ENCODE peak calls at places on chromosome 16, in four cellular contexts. U, F, I and G are unnamed samples. For H3K36me3 and H3K4me1, the result is how much of the 10 kb centered on the place peaks cover.

GRCh38 chr16:81597079-81597658 is 152.6 kb downstream of the CMIP start:
- DNase-seq in U (no peak), F (no peak), I (peak), G (no peak)

GRCh38 chr16:84194470-84195200 is 3.7 kb downstream of the ADAD2 start:
- DNase-seq in U (no peak), F (no peak), I (peak), G (no peak)

GRCh38 chr16:35751191-35751941 is 2292.0 kb downstream of the TP53TG3F start:
- DNase-seq in U (no peak), F (no peak), I (no peak), G (peak)

GRCh38 chr16:81502396-81503060 is 57.9 kb downstream of the CMIP start:
- DNase-seq in U (no peak), F (no peak), I (no peak), G (no peak)

GRCh38 chr16:67021321-67021720 is 7.6 kb upstream of the CBFB start:
- DNase-seq in U (no peak), F (no peak), I (peak), G (no peak)

GRCh38 chr16:22955461-22956145 is 141.6 kb downstream of the HS3ST2 start:
- DNase-seq in U (no peak), F (peak), I (no peak), G (no peak)

GRCh38 chr16:89922477-89922883 is 662 bp upstream of the TUBB3 start:
- DNase-seq in U (peak), F (peak), I (no peak), G (peak)

GRCh38 chr16:50812876-50813466 is 71.1 kb downstream of the CYLD start:
- DNase-seq in U (no peak), F (no peak), I (no peak), G (no peak)

GRCh38 chr16:78147846-78148535 is 48.5 kb downstream of the WWOX start:
- DNase-seq in U (no peak), F (no peak), I (no peak), G (no peak)

GRCh38 chr16:17313085-17313611 is 157.6 kb downstream of the XYLT1 start:
- DNase-seq in U (peak), F (peak), I (no peak), G (no peak)

GRCh38 chr16:82653550-82654511 is 27.1 kb downstream of the CDH13 start:
- DNase-seq in U (no peak), F (no peak), I (peak), G (no peak)

GRCh38 chr16:50306287-50306686 is 39.9 kb downstream of the ADCY7 start:
- DNase-seq in U (no peak), F (no peak), I (no peak), G (no peak)

GRCh38 chr16:89381788-89382187 is 108.6 kb downstream of the ANKRD11 start:
- DNase-seq in U (no peak), F (no peak), I (no peak), G (no peak)

GRCh38 chr16:89827383-89828198 is 684 bp upstream of the SPIRE2 start:
- DNase-seq in U (peak), F (no peak), I (peak), G (peak)

GRCh38 chr16:3112058-3112880 is at the start of gene ZNF205:
- DNase-seq in U (peak), F (peak), I (peak), G (peak)

GRCh38 chr16:31427441-31428276 is 501 bp downstream of the COX6A2 start:
- DNase-seq in U (peak), F (peak), I (peak), G (peak)

GRCh38 chr16:11717811-11718210 is 24.8 kb downstream of the TXNDC11 start:
- DNase-seq in U (no peak), F (no peak), I (no peak), G (no peak)

GRCh38 chr16:11595908-11596504 is 9.3 kb upstream of the LITAF start:
- DNase-seq in U (no peak), F (no peak), I (no peak), G (no peak)

GRCh38 chr16:22206847-22207714 is 1.0 kb downstream of the EEF2K start:
- DNase-seq in U (peak), F (peak), I (peak), G (peak)

GRCh38 chr16:12538667-12539081 is 265.0 kb downstream of the CPPED1 start:
- DNase-seq in U (no peak), F (no peak), I (no peak), G (no peak)

GRCh38 chr16:31141489-31142108 is 6.1 kb upstream of the PRSS8 start:
- DNase-seq in U (no peak), F (peak), I (no peak), G (no peak)

GRCh38 chr16:31362476-31363405 is 7.8 kb downstream of the ITGAX start:
- DNase-seq in U (no peak), F (no peak), I (peak), G (no peak)

GRCh38 chr16:27316038-27316680 is 2.4 kb downstream of the IL4R start:
- DNase-seq in U (no peak), F (peak), I (peak), G (no peak)

GRCh38 chr16:76780556-76780955 is 410.4 kb upstream of the MON1B start:
- DNase-seq in U (no peak), F (no peak), I (no peak), G (no peak)

GRCh38 chr16:12358898-12359297 is 382.4 kb downstream of the SNX29 start:
- DNase-seq in U (no peak), F (no peak), I (no peak), G (no peak)

GRCh38 chr16:66701061-66701460 is 4.5 kb upstream of the CMTM4 start:
- DNase-seq in U (no peak), F (no peak), I (no peak), G (no peak)

GRCh38 chr16:57411362-57411976 is 6.9 kb downstream of the CCL17 start:
- DNase-seq in U (no peak), F (no peak), I (peak), G (no peak)

GRCh38 chr16:8859913-8860881 is 8.6 kb downstream of the CARHSP1 start:
- DNase-seq in U (no peak), F (peak), I (peak), G (no peak)

GRCh38 chr16:31569360-31569717 is 41.6 kb downstream of the AHSP start:
- DNase-seq in U (no peak), F (no peak), I (no peak), G (no peak)

GRCh38 chr16:4733747-4734062 is 366 bp downstream of the ANKS3 start:
- DNase-seq in U (peak), F (no peak), I (no peak), G (no peak)

GRCh38 chr16:3001316-3001715 is 11.4 kb upstream of the CLDN9 start:
- DNase-seq in U (no peak), F (no peak), I (no peak), G (no peak)

GRCh38 chr16:14424595-14424994 is 205.5 kb downstream of the PARN start:
- DNase-seq in U (no peak), F (no peak), I (no peak), G (no peak)

GRCh38 chr16:23491490-23492391 is 18.6 kb downstream of the GGA2 start:
- DNase-seq in U (no peak), F (no peak), I (no peak), G (no peak)

GRCh38 chr16:88062341-88062861 is 111.2 kb downstream of the BANP start:
- DNase-seq in U (peak), F (peak), I (no peak), G (no peak)

DNA sequence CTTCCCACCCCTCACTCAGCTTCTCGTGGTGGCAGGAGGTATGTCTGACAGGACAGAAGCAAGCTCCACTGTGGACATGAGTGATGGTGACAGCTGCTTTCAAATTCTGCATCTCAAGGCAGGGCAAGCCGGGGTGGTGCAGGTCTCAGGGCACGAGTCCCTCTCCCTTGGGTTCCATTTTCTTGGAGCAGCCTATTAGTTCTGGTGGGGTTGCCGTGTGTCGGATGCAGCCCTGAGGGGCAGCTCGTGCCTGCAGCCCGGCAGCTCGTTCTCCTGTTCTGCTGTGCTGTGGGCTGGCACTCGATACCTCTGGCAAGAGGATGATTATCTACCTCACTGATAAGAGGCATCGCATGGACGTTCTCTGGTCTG is 16.5 kb upstream of the CLEC18C start:
- DNase-seq in U (no peak), F (no peak), I (no peak), G (no peak)
- H3K36me3 ChIP-seq in U (half or more), F (under half), I (under half), G (half or more)

GRCh38 chr16:48613061-48613957 is 3.3 kb upstream of the N4BP1 start:
- DNase-seq in U (no peak), F (no peak), I (peak), G (no peak)

GRCh38 chr16:48608871-48609452 is 1.0 kb downstream of the N4BP1 start:
- DNase-seq in U (no peak), F (peak), I (no peak), G (no peak)

GRCh38 chr16:48612621-48613020 is 2.6 kb upstream of the N4BP1 start:
- DNase-seq in U (no peak), F (no peak), I (no peak), G (no peak)

GRCh38 chr16:48609453-48610023 is 442 bp downstream of the N4BP1 start:
- DNase-seq in U (peak), F (peak), I (peak), G (peak)

DNA sequence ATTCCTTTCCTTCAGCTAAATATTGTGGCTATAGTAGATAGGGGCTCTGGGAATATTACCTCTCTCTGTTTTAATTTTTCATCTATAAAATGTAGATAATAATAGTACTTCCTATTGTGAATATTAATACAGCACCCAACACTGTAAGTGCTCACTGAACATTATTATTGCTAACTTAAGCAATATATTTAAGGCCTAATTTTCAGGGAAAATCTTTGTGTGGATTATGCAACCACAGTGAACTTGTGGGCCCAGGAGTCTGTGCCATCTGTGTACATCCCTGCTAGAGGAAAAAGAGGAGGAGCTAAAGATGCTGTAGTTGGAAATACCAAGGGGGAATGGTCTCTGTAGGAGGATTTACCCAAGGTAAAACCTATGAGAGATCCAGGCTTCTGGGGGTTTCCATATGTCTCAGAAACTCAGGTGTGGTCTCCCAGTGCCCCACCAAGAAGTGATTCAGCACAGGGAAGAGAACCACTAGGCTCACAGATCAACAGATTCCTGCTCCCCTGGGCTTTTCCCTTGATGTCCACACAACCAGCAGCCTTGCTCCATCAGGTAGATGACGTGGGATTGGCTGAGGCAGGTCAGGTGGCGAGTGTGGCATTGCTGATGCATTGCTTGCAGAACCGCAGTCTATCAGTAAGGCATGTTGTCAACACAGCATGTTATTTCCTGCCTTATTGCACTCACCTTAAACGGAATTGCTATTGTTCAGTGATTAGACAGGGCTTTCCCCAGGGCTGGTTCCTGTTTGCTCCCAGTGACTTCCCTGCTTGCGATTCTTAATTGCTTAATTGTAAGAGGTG is 1.6 kb upstream of the N4BP1 start:
- DNase-seq in U (peak), F (no peak), I (peak), G (no peak)
- H3K4me1 ChIP-seq in U (under half), F (under half), I (under half), G (half or more)

GRCh38 chr16:69395859-69396186 is 10.0 kb upstream of the TERF2 start:
- DNase-seq in U (no peak), F (no peak), I (no peak), G (no peak)
- H3K27ac ChIP-seq in U (peak), F (peak), I (peak), G (peak)

GRCh38 chr16:86799367-86799766 is 221.0 kb downstream of the FOXL1 start:
- DNase-seq in U (no peak), F (no peak), I (no peak), G (no peak)
- H3K36me3 ChIP-seq in U (under half), F (under half), I (under half), G (under half)

GRCh38 chr16:53084736-53085538 is 30.1 kb downstream of the CHD9 start:
- DNase-seq in U (no peak), F (no peak), I (no peak), G (no peak)
- H3K4me1 ChIP-seq in U (half or more), F (under half), I (under half), G (half or more)

GRCh38 chr16:967077-967541 is 3.7 kb downstream of the LMF1 start:
- DNase-seq in U (no peak), F (no peak), I (no peak), G (no peak)

GRCh38 chr16:969508-970378 is 1.0 kb downstream of the LMF1 start:
- DNase-seq in U (peak), F (no peak), I (no peak), G (peak)

GRCh38 chr16:970379-970765 is 412 bp downstream of the LMF1 start:
- DNase-seq in U (no peak), F (no peak), I (no peak), G (no peak)

GRCh38 chr16:967546-968295 is 3.1 kb downstream of the LMF1 start:
- DNase-seq in U (no peak), F (no peak), I (no peak), G (no peak)

DNA sequence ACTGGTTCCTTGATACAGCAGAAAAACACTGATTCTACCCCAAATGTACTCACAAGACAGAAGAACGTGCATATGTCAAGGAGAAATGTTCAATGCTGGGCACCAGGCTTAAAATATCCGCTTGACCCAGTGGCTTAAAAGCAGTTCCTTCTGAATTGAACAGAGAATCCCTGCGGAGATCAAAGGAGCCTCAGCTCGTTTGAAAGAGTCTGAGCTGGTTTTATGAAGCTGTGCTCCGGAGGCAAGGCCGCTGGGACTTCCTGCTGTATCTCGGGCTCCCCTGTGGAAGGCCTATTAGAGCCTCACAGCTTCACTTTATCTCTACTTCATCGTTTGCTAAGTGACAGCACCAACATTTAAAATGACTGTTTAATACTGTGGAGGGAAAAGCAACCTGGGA is 2.2 kb downstream of the LMF1 start:
- DNase-seq in U (no peak), F (no peak), I (no peak), G (no peak)
- H3K27ac ChIP-seq in U (no peak), F (no peak), I (no peak), G (no peak)

GRCh38 chr16:1774456-1774795 is 1.5 kb upstream of the MRPS34 start:
- DNase-seq in U (no peak), F (no peak), I (no peak), G (peak)
- H3K36me3 ChIP-seq in U (under half), F (under half), I (under half), G (under half)

GRCh38 chr16:73154063-73154870 is 106.3 kb upstream of the ZFHX3 start:
- DNase-seq in U (peak), F (peak), I (peak), G (peak)
- H3K4me1 ChIP-seq in U (under half), F (under half), I (under half), G (under half)